ENCODE peak calls at places on chromosomes 2 and 18, in four cellular contexts. G, P, F and B are unnamed samples.

GRCh38 chr2:199850718-199851498 is at the start of gene FTCDNL1:
- DNase-seq in G (no peak), P (peak; percentile 13), F (peak; percentile 42), B (peak; percentile 46)

GRCh38 chr2:98883780-98884211 is 52.2 kb downstream of the CRACDL start:
- DNase-seq in G (peak; percentile 38), P (no peak), F (peak; percentile 64), B (no peak)

GRCh38 chr2:39118786-39119499 is 1.9 kb downstream of the SOS1 start:
- DNase-seq in G (no peak), P (no peak), F (peak; percentile 46), B (peak; percentile 42)

GRCh38 chr2:160652236-160652635 is 158.6 kb upstream of the RBMS1 start:
- DNase-seq in G (peak; percentile 74), P (no peak), F (peak; percentile 66), B (no peak)

GRCh38 chr2:227517724-227518123 is 45.8 kb downstream of the AGFG1 start:
- DNase-seq in G (no peak), P (no peak), F (no peak), B (no peak)

GRCh38 chr2:26184555-26185303 is 11.8 kb downstream of the GAREM2 start:
- DNase-seq in G (peak; percentile 79), P (peak; percentile 78), F (peak; percentile 77), B (peak; percentile 51)

GRCh38 chr18:26863122-26863879 is 2.2 kb downstream of the AQP4 start:
- DNase-seq in G (peak; percentile 63), P (no peak), F (no peak), B (no peak)

GRCh38 chr2:159546039-159546438 is 70.3 kb downstream of the BAZ2B start:
- DNase-seq in G (no peak), P (no peak), F (no peak), B (no peak)

GRCh38 chr2:170073288-170073687 is 104.7 kb upstream of the MYO3B start:
- DNase-seq in G (no peak), P (peak; percentile 71), F (peak; percentile 68), B (peak; percentile 76)

GRCh38 chr2:233820766-233821105 is 33.6 kb downstream of the HJURP start:
- DNase-seq in G (no peak), P (no peak), F (no peak), B (no peak)

GRCh38 chr2:5937865-5938565 is 245.8 kb downstream of the SOX11 start:
- DNase-seq in G (no peak), P (no peak), F (no peak), B (no peak)

GRCh38 chr2:206936006-206936405 is 3.3 kb upstream of the CPO start:
- DNase-seq in G (no peak), P (no peak), F (no peak), B (no peak)

GRCh38 chr18:23227729-23228075 is 92.4 kb downstream of the CABLES1 start:
- DNase-seq in G (no peak), P (no peak), F (no peak), B (no peak)

GRCh38 chr2:61419570-61419969 is 51.3 kb downstream of the USP34 start:
- DNase-seq in G (no peak), P (no peak), F (no peak), B (no peak)

GRCh38 chr2:218193716-218194115 is 23.3 kb upstream of the ARPC2 start:
- DNase-seq in G (no peak), P (no peak), F (no peak), B (no peak)

GRCh38 chr2:239068411-239068810 is 220.5 kb downstream of the TWIST2 start:
- DNase-seq in G (no peak), P (no peak), F (no peak), B (no peak)

GRCh38 chr18:55053976-55054375 is 94.7 kb upstream of the CCDC68 start:
- DNase-seq in G (no peak), P (peak; percentile 2), F (no peak), B (no peak)

GRCh38 chr2:8575011-8575750 is 106.7 kb upstream of the ID2 start:
- DNase-seq in G (no peak), P (peak; percentile 22), F (peak; percentile 29), B (no peak)

GRCh38 chr2:24819442-24820174 is 26.4 kb downstream of the CENPO start:
- DNase-seq in G (peak; percentile 46), P (no peak), F (no peak), B (no peak)

GRCh38 chr2:202261531-202261930 is 4.0 kb upstream of the NOP58 start:
- DNase-seq in G (no peak), P (peak; percentile 68), F (no peak), B (no peak)

GRCh38 chr2:188599140-188599539 is 307.5 kb downstream of the GULP1 start:
- DNase-seq in G (no peak), P (peak; percentile 8), F (no peak), B (peak; percentile 67)

GRCh38 chr18:41052625-41053024 is 902.4 kb upstream of the PIK3C3 start:
- DNase-seq in G (no peak), P (no peak), F (no peak), B (no peak)

GRCh38 chr2:236352761-236353593 is 88.8 kb upstream of the ASB18 start:
- DNase-seq in G (peak; percentile 55), P (peak; percentile 29), F (peak; percentile 40), B (peak; percentile 33)
- TF ChIP-seq CTCF in G (peak; percentile 81), P (peak; percentile 83), F (peak; percentile 82), B (peak; percentile 80)

DNA sequence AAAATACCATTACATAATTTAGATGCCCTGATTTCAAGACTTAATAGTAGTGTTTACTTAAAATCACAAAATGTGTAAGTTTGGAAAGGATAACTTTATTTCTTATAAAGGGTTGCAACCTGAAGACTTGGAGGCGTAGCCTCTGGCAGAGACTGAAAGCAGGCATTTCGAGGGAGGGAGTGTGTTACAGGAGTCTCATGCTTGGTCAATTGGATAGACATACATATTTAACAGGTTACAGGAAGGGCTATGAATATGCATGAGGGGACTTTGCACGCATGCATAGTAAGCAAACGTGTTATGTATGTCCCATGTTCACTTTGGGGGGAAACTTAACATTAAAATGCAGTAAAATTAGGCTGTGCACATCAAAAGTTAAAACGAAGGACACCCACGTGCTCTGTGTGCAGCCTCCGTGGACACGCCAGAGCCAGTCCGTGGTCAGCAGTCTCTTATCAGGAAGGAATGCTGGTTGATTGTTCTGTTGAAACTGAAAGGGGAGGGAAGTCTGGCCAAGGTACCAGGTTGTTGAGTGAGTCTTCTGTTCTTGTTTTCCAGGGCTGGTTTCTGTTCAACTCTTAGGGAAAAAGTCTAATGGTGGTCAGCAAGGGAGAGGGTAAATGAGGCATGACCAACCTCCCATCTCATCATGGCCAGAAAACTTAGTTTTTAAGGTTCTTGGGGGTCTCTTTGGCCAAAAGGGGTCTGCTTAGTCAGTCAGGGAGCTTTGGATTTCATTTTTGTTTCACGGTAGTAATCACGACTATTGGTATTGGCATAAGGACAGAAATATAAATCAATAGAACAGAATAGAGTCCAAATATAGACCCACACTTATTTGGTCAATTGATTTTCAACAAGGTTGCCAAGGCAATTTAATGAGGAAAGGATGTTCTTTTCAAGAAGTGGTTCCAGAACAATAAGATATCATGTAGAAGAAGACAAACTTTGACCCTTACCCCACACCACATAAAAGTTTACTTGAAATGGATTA is 121.9 kb downstream of the MCFD2 start:
- DNase-seq in G (no peak), P (no peak), F (no peak), B (no peak)
- H3K4me3 ChIP-seq in G (no peak overlapping the region), P (no peak overlapping the region), F (no peak overlapping the region), B (no peak overlapping the region)

DNA sequence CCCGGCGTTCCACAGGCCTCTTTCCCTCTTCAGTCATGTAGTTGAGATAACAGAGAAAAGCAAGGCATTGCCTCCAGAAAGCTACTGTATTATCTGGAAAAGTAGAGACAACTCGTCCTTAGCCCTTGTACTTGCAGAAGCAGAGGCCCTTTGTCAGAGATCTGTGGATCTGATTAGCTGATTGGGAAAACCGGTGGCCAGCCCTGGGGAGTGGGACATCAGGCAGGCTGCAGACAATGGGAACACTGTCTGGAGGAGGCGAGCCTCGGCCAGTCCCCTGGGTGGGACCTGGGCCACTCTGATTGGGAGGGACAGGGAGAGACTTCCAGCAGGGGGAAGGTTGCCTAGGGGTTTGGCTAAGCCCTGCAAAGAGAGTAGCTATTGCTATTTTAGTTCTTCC is 1.2 kb upstream of the MC2R start:
- DNase-seq in G (no peak), P (no peak), F (no peak), B (no peak)
- TF ChIP-seq CTCF in G (no peak), P (no peak), F (no peak), B (no peak)

DNA sequence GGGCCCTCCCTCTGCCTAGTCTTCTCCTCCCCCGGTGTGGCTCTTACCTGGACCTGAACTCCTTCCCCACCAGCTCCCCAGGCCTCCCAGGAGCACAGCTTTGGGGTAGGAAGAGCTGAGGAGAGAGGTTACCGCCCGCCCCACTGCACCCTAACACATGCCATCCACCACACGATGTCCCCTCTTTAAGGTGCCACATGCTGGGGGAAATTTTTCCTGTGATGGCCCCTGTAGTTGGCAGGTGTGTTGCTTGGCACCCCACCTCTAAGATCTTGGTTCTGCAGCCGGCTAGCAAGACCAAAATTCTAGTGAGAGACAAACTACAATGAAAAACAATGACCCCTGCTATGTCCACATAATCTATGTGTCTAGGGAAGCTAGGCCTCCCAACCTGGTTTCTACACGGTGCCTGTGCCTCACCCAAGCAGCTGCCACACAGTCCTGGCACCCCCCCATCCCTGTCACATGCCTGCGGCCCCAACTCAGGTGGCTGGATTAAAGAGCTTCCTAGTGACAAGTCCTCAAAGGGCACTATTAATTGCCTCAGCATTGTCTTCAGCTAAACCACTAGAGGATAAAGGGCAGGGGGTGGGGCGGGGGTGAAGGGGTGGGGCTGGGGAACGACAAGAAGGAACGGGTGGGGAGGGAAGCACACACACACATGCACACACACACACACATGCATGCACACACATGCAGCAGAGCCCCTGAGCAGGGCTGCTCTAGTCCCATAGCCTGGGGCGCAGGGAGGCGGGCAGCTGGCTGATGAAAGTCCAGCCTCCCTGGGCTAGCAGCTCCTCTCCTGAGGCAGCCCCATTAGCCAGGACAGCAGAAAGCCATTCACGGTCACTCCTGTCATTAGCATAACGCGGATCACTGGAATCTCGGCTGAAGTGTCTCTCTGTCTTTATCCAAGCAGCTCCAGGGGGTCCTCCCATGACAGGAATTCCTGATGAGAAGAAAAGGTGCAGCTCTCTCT is 7.2 kb upstream of the TEX261 start:
- DNase-seq in G (no peak), P (no peak), F (no peak), B (no peak)
- H3K4me3 ChIP-seq in G (no peak overlapping the region), P (no peak overlapping the region), F (no peak overlapping the region), B (no peak overlapping the region)

GRCh38 chr18:34350778-34351177 is 126.1 kb upstream of the NOL4 start:
- DNase-seq in G (no peak), P (no peak), F (no peak), B (no peak)

GRCh38 chr18:34354351-34354750 is 129.6 kb upstream of the NOL4 start:
- DNase-seq in G (no peak), P (no peak), F (no peak), B (no peak)

GRCh38 chr18:34357944-34358580 is 133.3 kb upstream of the NOL4 start:
- DNase-seq in G (no peak), P (no peak), F (no peak), B (no peak)

GRCh38 chr18:34352385-34353163 is 127.9 kb upstream of the NOL4 start:
- DNase-seq in G (no peak), P (no peak), F (peak; percentile 9), B (peak; percentile 22)
- TF ChIP-seq CTCF in G (no peak), P (peak; percentile 8), F (no peak), B (peak; percentile 34)